ENCODE peak calls at places on chromosomes 3 and 15, in eight cellular contexts. A is aorta, L is A549, P is RWPE1, M is substantia nigra, H is neural progenitor cell, N is uterus, O is hepatocyte. J is an unnamed sample.

GRCh38 chr3:153911111-153911510 is 210.1 kb upstream of the ARHGEF26 start:
- DNase-seq in O (no peak), M (no peak), P (no peak), H (no peak), A (no peak), L (no peak), N (no peak), J (no peak)

GRCh38 chr15:43493687-43494472 is 924 bp upstream of the TP53BP1 start:
- DNase-seq in L (no peak), M (no peak), H (no peak), O (no peak), A (no peak), P (no peak), N (no peak), J (no peak)

GRCh38 chr15:78364233-78364632 is 24.1 kb downstream of the CRABP1 start:
- DNase-seq in L (no peak), H (no peak), O (peak; percentile 32), A (no peak), N (no peak), M (peak; percentile 75), P (no peak), J (no peak)

GRCh38 chr3:88433572-88433971 is 283.8 kb downstream of the C3orf38 start:
- DNase-seq in N (no peak), M (no peak), O (no peak), P (no peak), L (no peak), A (no peak), H (no peak), J (no peak)

GRCh38 chr3:56309465-56309864 is 158.8 kb downstream of the ERC2 start:
- DNase-seq in L (no peak), A (no peak), O (no peak), H (no peak), P (no peak), M (no peak), N (no peak), J (no peak)

GRCh38 chr15:86743283-86743903 is 663.7 kb downstream of the AGBL1 start:
- DNase-seq in P (peak; percentile 20), M (no peak), N (no peak), O (peak; percentile 73), A (no peak), H (peak; percentile 82), L (peak; percentile 10), J (peak; percentile 26)

GRCh38 chr3:53140575-53141467 is 10.6 kb upstream of the RFT1 start:
- DNase-seq in L (no peak), H (no peak), P (no peak), O (no peak), A (peak; percentile 64), N (no peak), M (no peak), J (no peak)

GRCh38 chr3:20958161-20958560 is 772.2 kb upstream of the SGO1 start:
- DNase-seq in O (no peak), L (no peak), P (no peak), N (no peak), M (no peak), H (no peak), A (no peak), J (no peak)

GRCh38 chr15:24761704-24762302 is 86.2 kb downstream of the NPAP1 start:
- DNase-seq in L (no peak), N (no peak), H (no peak), M (no peak), P (no peak), A (no peak), O (no peak), J (no peak)

GRCh38 chr3:190728574-190729246 is 133.8 kb downstream of the GMNC start:
- DNase-seq in N (no peak), O (no peak), P (no peak), H (no peak), L (no peak), M (no peak), A (no peak), J (no peak)

GRCh38 chr15:75140080-75140879 is 61.4 kb upstream of the C15orf39 start:
- DNase-seq in O (no peak), A (no peak), P (no peak), M (no peak), N (no peak), H (peak; percentile 26), L (no peak), J (no peak)

GRCh38 chr15:78033864-78034263 is 43.6 kb downstream of the TBC1D2B start:
- DNase-seq in M (no peak), H (no peak), L (no peak), A (no peak), N (no peak), O (no peak), P (no peak), J (no peak)

GRCh38 chr3:22117751-22118346 is 366.8 kb upstream of the ZNF385D start:
- DNase-seq in P (peak; percentile 3), L (no peak), M (no peak), H (peak; percentile 41), N (no peak), A (no peak), O (peak; percentile 40), J (no peak)

GRCh38 chr3:55690746-55691540 is 203.8 kb upstream of the WNT5A start:
- DNase-seq in M (no peak), P (no peak), A (no peak), L (no peak), N (no peak), O (no peak), H (peak; percentile 83), J (no peak)

GRCh38 chr3:188533172-188533571 is 379.2 kb downstream of the LPP start:
- DNase-seq in A (no peak), O (no peak), N (no peak), M (no peak), H (no peak), L (no peak), P (no peak), J (no peak)

GRCh38 chr3:30521156-30521555 is 85.2 kb upstream of the TGFBR2 start:
- DNase-seq in A (no peak), L (no peak), O (no peak), P (no peak), N (no peak), M (no peak), H (no peak), J (no peak)

GRCh38 chr3:30523366-30523765 is 83.0 kb upstream of the TGFBR2 start:
- DNase-seq in L (no peak), A (no peak), O (no peak), P (no peak), M (no peak), H (no peak), N (no peak), J (no peak)

GRCh38 chr3:30518872-30519271 is 87.5 kb upstream of the TGFBR2 start:
- DNase-seq in A (no peak), L (no peak), M (no peak), H (no peak), O (no peak), P (no peak), N (no peak), J (no peak)

GRCh38 chr3:30518201-30518864 is 88.1 kb upstream of the TGFBR2 start:
- DNase-seq in H (no peak), P (peak; percentile 23), M (no peak), A (no peak), L (peak; percentile 8), O (peak; percentile 20), N (peak; percentile 75), J (no peak)

GRCh38 chr3:30520695-30521094 is 85.7 kb upstream of the TGFBR2 start:
- DNase-seq in A (no peak), P (no peak), M (no peak), O (no peak), N (no peak), H (no peak), L (no peak), J (no peak)
- H3K27ac ChIP-seq in A (no peak overlapping the region), P (no peak overlapping the region), M (no peak overlapping the region), O (no peak overlapping the region), N (peak overlapping the region; percentile 78), H (no peak overlapping the region), L (peak overlapping the region; percentile 50), J (no peak overlapping the region)

GRCh38 chr3:106552401-106553043 is 683.7 kb upstream of the CBLB start:
- DNase-seq in L (no peak), M (no peak), A (no peak), O (no peak), H (no peak), P (no peak), N (no peak), J (no peak)
- H3K27ac ChIP-seq in L (peak overlapping the region; percentile 15), M (no peak overlapping the region), A (no peak overlapping the region), O (no peak overlapping the region), H (no peak overlapping the region), P (no peak overlapping the region), N (no peak overlapping the region), J (no peak overlapping the region)

GRCh38 chr3:183046883-183047282 is 52.4 kb downstream of the MCCC1 start:
- DNase-seq in A (no peak), M (no peak), P (no peak), L (no peak), H (no peak), N (no peak), O (no peak), J (no peak)
- H3K27ac ChIP-seq in A (no peak overlapping the region), M (no peak overlapping the region), P (no peak overlapping the region), L (no peak overlapping the region), H (no peak overlapping the region), N (no peak overlapping the region), O (no peak overlapping the region), J (no peak overlapping the region)

GRCh38 chr15:80233511-80234080 is 18.4 kb downstream of the CTXND1 start:
- DNase-seq in M (no peak), O (no peak), P (no peak), L (no peak), A (no peak), H (peak; percentile 57), N (no peak), J (no peak)

GRCh38 chr15:80231371-80231770 is 20.6 kb downstream of the CTXND1 start:
- DNase-seq in L (no peak), O (no peak), M (no peak), P (no peak), N (no peak), H (no peak), A (no peak), J (no peak)

GRCh38 chr15:80234883-80235282 is 17.1 kb downstream of the CTXND1 start:
- DNase-seq in M (no peak), H (peak; percentile 42), O (no peak), P (no peak), A (peak; percentile 78), N (no peak), L (peak; percentile 53), J (no peak)

DNA sequence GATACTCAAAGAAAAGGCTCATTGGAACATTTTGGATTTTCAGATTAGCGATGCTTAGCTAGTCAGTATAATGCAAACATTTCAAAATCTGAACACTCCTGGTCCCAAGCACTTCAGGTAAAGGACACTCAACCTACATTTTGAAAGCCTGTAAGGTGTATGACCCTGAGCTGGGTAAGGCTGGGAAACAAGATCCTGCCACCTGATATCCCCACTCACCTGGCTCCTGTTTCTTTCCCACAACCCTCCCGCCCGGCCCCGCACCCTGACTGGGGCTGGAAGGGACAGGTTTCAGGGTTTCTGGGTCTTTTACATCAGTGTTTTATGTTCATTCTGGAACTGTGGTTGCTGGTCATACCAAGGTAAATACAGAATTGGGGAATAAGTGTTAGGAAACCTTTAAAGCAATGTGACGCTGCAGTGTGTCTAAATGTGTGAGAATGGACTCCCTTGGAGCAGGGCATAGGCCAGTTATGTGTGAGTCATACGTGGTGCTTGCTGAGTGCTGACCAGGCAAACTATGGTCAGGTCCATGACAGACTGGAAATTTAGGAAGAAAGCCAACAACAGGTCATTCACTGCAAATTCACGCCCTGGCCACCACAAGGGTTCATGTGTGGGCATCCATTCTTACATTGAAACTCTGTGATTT is 22.9 kb downstream of the CTXND1 start:
- DNase-seq in H (no peak), O (peak; percentile 55), P (no peak), A (no peak), L (no peak), N (no peak), M (no peak), J (no peak)
- H3K27ac ChIP-seq in H (no peak overlapping the region), O (peak overlapping the region; percentile 55), P (no peak overlapping the region), A (no peak overlapping the region), L (no peak overlapping the region), N (no peak overlapping the region), M (no peak overlapping the region), J (no peak overlapping the region)

GRCh38 chr15:52148409-52148808 is 35.8 kb upstream of the BCL2L10 start:
- DNase-seq in H (no peak), A (no peak), P (no peak), O (no peak), M (no peak), L (no peak), N (no peak), J (no peak)
- H3K27ac ChIP-seq in H (no peak overlapping the region), A (no peak overlapping the region), P (peak overlapping the region; percentile 20), O (no peak overlapping the region), M (no peak overlapping the region), L (no peak overlapping the region), N (no peak overlapping the region), J (no peak overlapping the region)

J was measured in epithelial cell of prostate.